ENCODE peak calls at places on chromosomes 7 and 10, in four cellular contexts. I is HCT116, X is H1, Y is HepG2. L is an unnamed sample.

GRCh38 chr10:11270135-11270857 is 252.6 kb downstream of the CELF2 start:
- DNase-seq in X (peak), I (peak), Y (peak), L (peak)

GRCh38 chr7:158586499-158587191 is 978 bp downstream of the PTPRN2 start:
- DNase-seq in I (no peak), X (no peak), Y (no peak), L (no peak)

GRCh38 chr7:37234928-37235327 is 213.7 kb downstream of the ELMO1 start:
- DNase-seq in I (peak), X (no peak), Y (peak), L (no peak)

GRCh38 chr7:83162402-83163256 is at the start of gene PCLO:
- DNase-seq in I (peak), X (peak), Y (peak), L (no peak)

GRCh38 chr7:5636446-5636835 is 145.0 kb downstream of the RNF216 start:
- DNase-seq in X (no peak), I (no peak), Y (peak), L (no peak)

GRCh38 chr10:49005270-49005669 is 65.6 kb upstream of the LRRC18 start:
- DNase-seq in I (no peak), X (no peak), Y (no peak), L (no peak)

GRCh38 chr10:79112898-79113431 is 44.2 kb downstream of the ZMIZ1 start:
- DNase-seq in X (no peak), I (no peak), Y (no peak), L (no peak)

GRCh38 chr7:156609010-156609877 is 31.3 kb upstream of the RNF32 start:
- DNase-seq in I (no peak), X (no peak), Y (peak), L (no peak)

GRCh38 chr10:30840386-30841074 is 191.1 kb downstream of the ZNF438 start:
- DNase-seq in Y (no peak), I (no peak), X (no peak), L (no peak)

GRCh38 chr7:139646566-139646965 is 123.1 kb downstream of the CLEC2L start:
- DNase-seq in I (no peak), Y (no peak), X (no peak), L (no peak)

GRCh38 chr7:15306286-15306685 is 255.5 kb downstream of the AGMO start:
- DNase-seq in Y (no peak), X (no peak), I (no peak), L (no peak)

GRCh38 chr7:2008101-2008935 is 224.4 kb downstream of the MAD1L1 start:
- DNase-seq in Y (no peak), I (no peak), X (no peak), L (no peak)

GRCh38 chr7:148723166-148723559 is 24.5 kb downstream of the CUL1 start:
- DNase-seq in I (no peak), X (no peak), Y (no peak), L (no peak)

GRCh38 chr7:1297476-1297972 is 64.9 kb downstream of the UNCX start:
- DNase-seq in I (no peak), X (no peak), Y (no peak), L (no peak)

GRCh38 chr10:131897297-131897899 is 3.4 kb upstream of the PPP2R2D start:
- DNase-seq in I (no peak), Y (peak), X (no peak), L (no peak)

GRCh38 chr7:73909051-73909941 is 48.3 kb downstream of the TMEM270 start:
- DNase-seq in X (no peak), Y (no peak), I (no peak), L (no peak)

GRCh38 chr7:44380831-44381493 is 55.6 kb upstream of the CAMK2B start:
- DNase-seq in Y (no peak), I (no peak), X (no peak), L (no peak)

GRCh38 chr10:21278491-21279216 is 246.8 kb downstream of the SKIDA1 start:
- DNase-seq in X (peak), Y (peak), I (peak), L (peak)

GRCh38 chr7:127912901-127913300 is 118.3 kb downstream of the LRRC4 start:
- DNase-seq in Y (peak), I (no peak), X (no peak), L (no peak)

GRCh38 chr10:82643601-82644000 is 768.6 kb downstream of the NRG3 start:
- DNase-seq in I (no peak), X (no peak), Y (no peak), L (no peak)

GRCh38 chr7:30093351-30094019 is 41.3 kb upstream of the MTURN start:
- DNase-seq in Y (no peak), X (no peak), I (no peak), L (no peak)

GRCh38 chr10:27359792-27360320 is 119.3 kb upstream of the ACBD5 start:
- DNase-seq in X (no peak), Y (no peak), I (no peak), L (no peak)

GRCh38 chr7:35336444-35336843 is 82.5 kb upstream of the TBX20 start:
- DNase-seq in X (no peak), I (no peak), Y (no peak), L (no peak)

GRCh38 chr10:70682920-70683600 is 10.8 kb downstream of the ADAMTS14 start:
- DNase-seq in I (no peak), Y (no peak), X (no peak), L (no peak)

GRCh38 chr7:112009081-112009480 is 197.1 kb downstream of the DOCK4 start:
- DNase-seq in X (no peak), I (no peak), Y (peak), L (no peak)

GRCh38 chr7:35781200-35781701 is 19.6 kb upstream of the SEPTIN7 start:
- DNase-seq in X (no peak), Y (peak), I (no peak), L (no peak)

GRCh38 chr10:88687853-88688467 is 18.1 kb upstream of the LIPK start:
- DNase-seq in X (no peak), I (peak), Y (peak), L (no peak)

GRCh38 chr7:158617737-158618128 is 30.1 kb upstream of the PTPRN2 start:
- DNase-seq in I (no peak), Y (no peak), X (peak), L (no peak)

GRCh38 chr10:78959217-78959616 is 109.5 kb upstream of the ZMIZ1 start:
- DNase-seq in I (no peak), Y (no peak), X (no peak), L (no peak)

GRCh38 chr7:120413164-120413563 is 140.2 kb downstream of the KCND2 start:
- DNase-seq in Y (no peak), I (no peak), X (no peak), L (no peak)

GRCh38 chr10:70060389-70060788 is 7.7 kb downstream of the MACROH2A2 start:
- DNase-seq in Y (no peak), X (no peak), I (no peak), L (no peak)

GRCh38 chr10:1036341-1036791 is 10.7 kb upstream of the IDI2 start:
- DNase-seq in I (no peak), X (no peak), Y (no peak), L (no peak)

GRCh38 chr7:36115448-36116321 is 37.4 kb upstream of the EEPD1 start:
- DNase-seq in Y (peak), X (no peak), I (peak), L (peak)

GRCh38 chr7:102117743-102118142 is 168.9 kb upstream of the SH2B2 start:
- DNase-seq in X (no peak), Y (no peak), I (no peak), L (no peak)

GRCh38 chr7:37259381-37259821 is 189.3 kb downstream of the ELMO1 start:
- DNase-seq in I (no peak), X (no peak), Y (no peak), L (no peak)

GRCh38 chr10:75276029-75276872 is 40.5 kb upstream of the COMTD1 start:
- DNase-seq in X (no peak), Y (no peak), I (no peak), L (no peak)
- TF ChIP-seq SRF in X (no peak), Y (no peak), I (no peak), L (no peak)

DNA sequence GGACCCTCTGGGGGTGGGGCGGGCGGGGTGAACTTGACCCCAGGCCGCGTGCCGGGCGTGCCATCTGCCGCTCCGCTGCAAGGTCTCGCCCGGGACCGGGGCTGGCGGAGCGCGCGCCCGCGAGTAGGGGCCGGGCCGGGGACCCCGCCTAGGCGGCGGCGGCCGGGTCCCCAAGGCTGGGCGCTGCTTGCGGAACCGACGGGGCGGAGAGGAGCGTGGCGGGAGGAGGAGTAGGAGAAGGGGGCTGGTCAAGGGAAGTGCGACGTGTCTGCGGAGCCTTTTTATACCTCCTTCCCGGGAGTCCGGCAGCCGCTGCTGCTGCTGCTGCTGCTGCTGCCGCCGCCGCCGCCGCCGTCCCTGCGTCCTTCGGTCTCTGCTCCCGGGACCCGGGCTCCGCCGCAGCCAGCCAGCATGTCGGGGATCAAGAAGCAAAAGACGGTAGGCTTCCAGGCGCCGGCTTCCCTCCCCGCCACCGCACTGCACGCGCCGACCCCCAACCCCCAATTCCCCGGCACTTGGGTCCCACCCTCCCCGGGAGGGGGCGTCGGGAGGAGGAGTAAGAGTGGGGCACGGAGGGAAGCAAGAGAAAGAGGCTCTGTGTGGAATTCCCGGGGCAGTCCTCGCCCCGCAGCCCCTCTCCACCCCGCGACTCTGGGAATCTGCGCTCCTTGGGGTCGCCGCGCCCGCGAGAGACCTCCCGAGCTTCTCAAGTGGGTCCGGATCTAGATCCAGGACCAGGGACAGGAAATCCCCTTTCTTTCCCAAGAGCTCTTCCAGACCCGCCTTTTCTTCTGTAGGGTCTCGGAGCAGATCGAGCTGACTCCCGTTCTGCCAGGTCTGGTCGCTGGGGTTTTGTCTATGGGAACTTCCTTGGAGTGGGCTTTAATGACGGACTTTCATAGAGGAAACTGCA is at the start of gene PAPSS2:
- DNase-seq in I (no peak), Y (no peak), X (no peak), L (no peak)
- TF ChIP-seq SRF in I (no peak), Y (no peak), X (no peak), L (no peak)

DNA sequence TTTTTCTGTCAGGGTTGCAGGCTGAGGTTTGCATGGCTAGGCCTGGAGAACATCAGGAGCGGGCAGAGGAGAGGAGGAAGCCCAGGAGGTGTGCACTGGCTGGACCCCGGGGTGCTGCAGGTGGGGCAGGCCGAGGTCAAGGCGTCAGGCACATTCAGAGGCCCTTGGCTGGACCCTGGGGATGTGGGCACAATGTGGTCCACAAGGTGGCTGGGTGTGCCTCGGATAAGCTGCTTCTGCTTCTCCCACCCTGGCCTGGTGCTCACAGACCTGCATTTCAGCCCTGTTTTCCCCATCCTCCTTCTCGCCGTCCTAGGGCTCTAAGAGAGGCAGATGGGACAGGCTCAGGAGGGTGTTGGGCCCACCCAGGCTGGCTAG is 108.2 kb downstream of the ADCY1 start:
- DNase-seq in I (no peak), Y (no peak), X (no peak), L (no peak)
- TF ChIP-seq SRF in I (no peak), Y (no peak), X (no peak), L (no peak)

DNA sequence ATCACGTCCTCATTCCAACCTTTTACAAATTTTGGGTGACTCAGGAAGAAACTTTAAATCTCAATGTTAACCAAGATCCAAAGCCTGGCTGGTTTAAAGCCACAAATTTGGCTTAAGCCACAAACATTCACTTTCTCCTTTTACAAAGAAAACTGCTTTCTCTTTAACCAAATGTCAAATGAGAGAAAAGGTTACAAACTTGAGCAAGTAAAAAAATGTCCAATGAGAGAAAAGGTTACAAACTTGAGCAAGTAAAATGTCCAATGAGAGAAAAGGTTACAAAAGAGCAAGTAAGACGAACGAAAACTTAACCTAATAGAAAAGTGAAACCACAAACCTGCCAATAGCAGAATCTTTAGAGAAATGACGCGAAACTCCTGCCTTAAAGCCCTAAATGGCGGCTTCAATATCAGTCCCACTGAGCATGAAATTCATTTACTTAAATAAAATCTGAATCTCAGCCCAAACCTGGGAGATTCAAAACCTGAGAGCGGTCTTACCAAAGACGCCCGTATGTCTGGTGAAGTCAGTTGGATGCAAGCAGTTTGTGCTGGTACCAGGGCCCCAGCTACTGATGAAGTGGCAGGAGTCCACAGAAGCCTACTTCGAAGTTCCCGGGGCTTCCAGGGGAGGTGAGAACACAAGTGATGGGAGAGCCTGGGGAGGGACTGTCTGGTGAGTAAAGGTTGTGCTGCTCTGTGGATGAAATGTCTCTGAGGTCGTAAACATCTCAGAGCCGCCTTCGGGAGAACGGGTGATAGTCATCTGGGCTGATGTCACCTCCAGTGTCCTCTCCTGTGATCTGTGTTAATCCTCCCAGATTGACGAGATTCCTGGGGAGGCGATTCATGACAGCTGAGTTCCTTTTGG is 74.6 kb downstream of the PAXIP1 start:
- DNase-seq in X (no peak), I (peak), Y (peak), L (peak)
- TF ChIP-seq SRF in X (no peak), I (no peak), Y (no peak), L (no peak)

GRCh38 chr10:3746634-3747033 is 38.4 kb downstream of the KLF6 start:
- DNase-seq in X (no peak), I (no peak), Y (no peak), L (no peak)

GRCh38 chr10:3748484-3748883 is 36.5 kb downstream of the KLF6 start:
- DNase-seq in I (no peak), Y (no peak), X (no peak), L (no peak)

GRCh38 chr10:3747248-3747960 is 37.6 kb downstream of the KLF6 start:
- DNase-seq in I (no peak), X (no peak), Y (no peak), L (no peak)

GRCh38 chr10:3747984-3748383 is 37.0 kb downstream of the KLF6 start:
- DNase-seq in I (no peak), X (no peak), Y (peak), L (no peak)

GRCh38 chr10:3745582-3745981 is 39.4 kb downstream of the KLF6 start:
- DNase-seq in I (no peak), X (no peak), Y (no peak), L (no peak)
- TF ChIP-seq SRF in I (no peak), X (no peak), Y (no peak), L (no peak)